ENCODE peak calls at places on chromosomes 13 and 19, in ten cellular contexts. F is HCT116; U is RWPE1; H is upper lobe of right lung; T is MCF 10A; D is CD8-positive, alpha-beta T cell; K is right atrium auricular region; L is mucosa of descending colon; E is Peyer's patch; C is fibroblast of pulmonary artery. R is an unnamed sample.

GRCh38 chr13:45415112-45415511 is 3.1 kb downstream of the SLC25A30 start:
- DNase-seq in F (no peak), U (no peak), H (no peak), T (no peak), D (no peak), K (no peak), L (no peak), E (no peak), C (no peak), R (no peak)

GRCh38 chr19:16497042-16497441 is 848 bp downstream of the C19orf44 start:
- DNase-seq in F (no peak), U (no peak), H (no peak), T (peak; percentile 24), D (no peak), K (no peak), L (no peak), E (no peak), C (no peak), R (no peak)

GRCh38 chr13:110525328-110526319 is 35.9 kb downstream of the RAB20 start:
- DNase-seq in F (no peak), U (no peak), H (peak; percentile 76), T (no peak), D (no peak), K (no peak), L (peak; percentile 68), E (peak; percentile 73), C (no peak), R (no peak)

GRCh38 chr19:6362351-6362801 is 1.0 kb downstream of the CLPP start:
- DNase-seq in F (no peak), U (no peak), H (no peak), T (no peak), D (peak; percentile 17), K (no peak), L (no peak), E (peak; percentile 41), C (no peak), R (no peak)

GRCh38 chr13:94228781-94229180 is 250.7 kb downstream of the DCT start:
- DNase-seq in F (no peak), U (no peak), H (no peak), T (no peak), D (no peak), K (no peak), L (no peak), E (no peak), C (peak; percentile 59), R (no peak)

GRCh38 chr19:53908933-53909415 is at the start of gene CACNG7:
- DNase-seq in F (no peak), U (no peak), H (no peak), T (no peak), D (no peak), K (no peak), L (no peak), E (no peak), C (peak; percentile 26), R (no peak)

GRCh38 chr19:44662686-44663085 is 8.6 kb upstream of the CEACAM19 start:
- DNase-seq in F (no peak), U (no peak), H (no peak), T (no peak), D (no peak), K (no peak), L (no peak), E (no peak), C (no peak), R (no peak)

GRCh38 chr13:43516401-43516826 is 270.4 kb downstream of the ENOX1 start:
- DNase-seq in F (no peak), U (no peak), H (no peak), T (no peak), D (no peak), K (no peak), L (no peak), E (no peak), C (peak; percentile 76), R (no peak)

GRCh38 chr19:13437919-13438618 is 68.2 kb downstream of the CACNA1A start:
- DNase-seq in F (no peak), U (no peak), H (no peak), T (no peak), D (no peak), K (no peak), L (no peak), E (no peak), C (no peak), R (no peak)

GRCh38 chr19:13441810-13442512 is 64.3 kb downstream of the CACNA1A start:
- DNase-seq in F (no peak), U (peak; percentile 58), H (no peak), T (peak; percentile 57), D (peak; percentile 24), K (no peak), L (peak; percentile 29), E (no peak), C (peak; percentile 59), R (peak; percentile 28)

GRCh38 chr19:13430790-13431582 is 75.3 kb downstream of the CACNA1A start:
- DNase-seq in F (peak; percentile 51), U (peak; percentile 67), H (peak; percentile 71), T (peak; percentile 72), D (peak; percentile 19), K (no peak), L (peak; percentile 54), E (no peak), C (peak; percentile 66), R (peak; percentile 24)

GRCh38 chr19:13436352-13436751 is 69.9 kb downstream of the CACNA1A start:
- DNase-seq in F (no peak), U (no peak), H (no peak), T (no peak), D (no peak), K (no peak), L (no peak), E (no peak), C (no peak), R (no peak)
- TF ChIP-seq CTCF in F (no peak), U (no peak), H (no peak), T (no peak), D (no peak), K (no peak), L (no peak), E (no peak), C (no peak), R (no peak)

DNA sequence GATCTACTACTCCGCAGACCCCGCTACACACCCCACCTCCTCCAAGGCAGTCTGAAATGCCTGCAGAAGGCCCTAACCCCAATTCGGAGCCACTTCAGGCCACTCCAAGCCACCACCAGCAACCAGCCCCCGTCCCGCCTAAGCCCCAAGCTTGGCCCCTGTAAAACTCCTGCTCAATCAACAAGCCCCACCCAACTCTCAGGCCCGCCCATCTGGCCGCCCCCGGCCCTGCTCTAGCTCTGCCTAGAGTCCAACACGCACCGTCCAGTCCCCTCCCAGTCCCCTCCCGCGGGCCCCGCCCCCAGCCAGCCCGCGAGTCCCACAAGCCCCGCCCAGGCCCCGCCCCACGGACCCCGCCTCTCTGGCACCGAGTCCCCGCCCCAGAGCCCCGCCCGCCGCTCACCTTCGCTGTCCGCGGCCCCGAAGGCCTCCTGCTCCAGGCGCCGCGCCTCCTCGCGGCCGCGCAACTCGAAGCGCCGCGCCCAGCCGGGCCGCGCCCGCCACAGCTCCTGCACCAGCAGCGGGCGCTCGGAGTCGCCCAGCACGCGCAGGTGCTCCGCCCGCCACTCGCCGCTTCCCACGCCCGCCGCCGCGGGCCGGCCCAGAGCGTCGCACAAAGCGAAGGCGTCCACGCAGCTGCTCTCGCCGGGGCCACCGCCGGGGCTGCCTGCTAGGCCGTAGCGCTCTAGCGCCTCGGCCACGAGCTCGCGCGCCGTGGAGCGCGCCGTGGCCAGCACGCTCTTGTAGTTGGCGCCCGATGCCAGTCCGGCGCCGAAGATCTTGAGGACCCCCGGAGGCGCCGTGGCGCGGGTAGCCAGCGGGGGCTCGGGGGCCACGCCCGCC is 1.6 kb downstream of the RASIP1 start:
- DNase-seq in F (peak; percentile 82), U (peak; percentile 96), H (peak; percentile 97), T (peak; percentile 93), D (peak; percentile 88), K (peak; percentile 84), L (peak; percentile 98), E (peak; percentile 96), C (peak; percentile 81), R (peak; percentile 71)
- TF ChIP-seq CTCF in F (peak; percentile 60), U (peak; percentile 67), H (peak; percentile 19), T (peak; percentile 44), D (no peak), K (peak; percentile 66), L (peak; percentile 52), E (no peak), C (no peak), R (no peak)

GRCh38 chr13:49213997-49214916 is 5.9 kb upstream of the MLNR start:
- DNase-seq in F (no peak), U (no peak), H (no peak), T (no peak), D (no peak), K (no peak), L (no peak), E (no peak), C (no peak), R (no peak)

GRCh38 chr13:49213539-49213938 is 6.6 kb upstream of the MLNR start:
- DNase-seq in F (no peak), U (no peak), H (no peak), T (no peak), D (no peak), K (no peak), L (no peak), E (no peak), C (no peak), R (no peak)

GRCh38 chr13:49217962-49218492 is 2.1 kb upstream of the MLNR start:
- DNase-seq in F (no peak), U (no peak), H (no peak), T (no peak), D (no peak), K (no peak), L (no peak), E (no peak), C (no peak), R (no peak)

GRCh38 chr13:49216334-49216733 is 3.8 kb upstream of the MLNR start:
- DNase-seq in F (no peak), U (no peak), H (no peak), T (no peak), D (no peak), K (no peak), L (no peak), E (no peak), C (no peak), R (no peak)

GRCh38 chr13:49214917-49215376 is 5.2 kb upstream of the MLNR start:
- DNase-seq in F (peak; percentile 19), U (no peak), H (peak; percentile 71), T (peak; percentile 32), D (peak; percentile 22), K (no peak), L (peak; percentile 52), E (peak; percentile 37), C (peak; percentile 66), R (peak; percentile 25)
- TF ChIP-seq CTCF in F (no peak), U (no peak), H (no peak), T (no peak), D (peak; percentile 39), K (no peak), L (no peak), E (no peak), C (peak; percentile 6), R (peak; percentile 20)

GRCh38 chr19:18975864-18976263 is 34.8 kb upstream of the HOMER3 start:
- DNase-seq in F (no peak), U (no peak), H (no peak), T (no peak), D (no peak), K (no peak), L (no peak), E (no peak), C (no peak), R (no peak)

GRCh38 chr19:18972851-18973250 is 31.8 kb upstream of the HOMER3 start:
- DNase-seq in F (no peak), U (no peak), H (no peak), T (no peak), D (no peak), K (no peak), L (no peak), E (no peak), C (peak; percentile 51), R (no peak)

GRCh38 chr19:18972301-18972831 is 31.3 kb upstream of the HOMER3 start:
- DNase-seq in F (no peak), U (no peak), H (no peak), T (no peak), D (no peak), K (no peak), L (no peak), E (no peak), C (peak; percentile 81), R (no peak)

GRCh38 chr19:18978616-18979015 is 37.6 kb upstream of the HOMER3 start:
- DNase-seq in F (no peak), U (no peak), H (no peak), T (no peak), D (no peak), K (no peak), L (no peak), E (no peak), C (no peak), R (no peak)

DNA sequence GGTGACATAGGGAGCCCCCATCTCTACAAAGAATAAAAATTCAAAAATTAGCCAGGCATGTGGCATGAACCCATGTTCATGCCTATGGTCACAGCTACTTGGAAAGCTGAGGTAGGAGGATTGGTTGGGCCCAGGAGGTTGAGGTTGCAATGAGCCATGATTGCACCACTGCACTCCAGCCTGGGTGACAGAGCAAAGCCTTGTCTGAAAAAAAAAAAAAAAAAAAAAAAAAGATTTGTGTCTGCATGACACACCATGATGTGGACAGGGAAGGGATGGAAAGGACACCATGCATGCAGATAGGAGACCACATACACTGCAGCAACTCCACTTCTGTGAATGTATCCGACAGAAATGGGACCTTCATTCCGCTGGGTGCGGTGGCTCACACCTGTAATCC is 34.0 kb upstream of the HOMER3 start:
- DNase-seq in F (no peak), U (no peak), H (no peak), T (no peak), D (no peak), K (no peak), L (no peak), E (no peak), C (no peak), R (no peak)
- TF ChIP-seq CTCF in F (no peak), U (no peak), H (no peak), T (no peak), D (no peak), K (no peak), L (no peak), E (no peak), C (no peak), R (no peak)

R was measured in natural killer cell.